ENCODE peak calls at places on chromosomes 2 and 18, in four cellular contexts. Q is endothelial cell of umbilical vein, S is fibroblast of lung, T is HCT116. Y is an unnamed sample. For H3K4me1, the result is how much of the 10 kb centered on the place peaks cover.

GRCh38 chr18:56235773-56236115 is 402.6 kb downstream of the TXNL1 start:
- DNase-seq in Q (no peak), S (peak), T (no peak), Y (peak)

GRCh38 chr2:76464310-76464709 is 753.6 kb upstream of the GCFC2 start:
- DNase-seq in Q (no peak), S (no peak), T (no peak), Y (no peak)

GRCh38 chr2:119922699-119923098 is 90.2 kb upstream of the EPB41L5 start:
- DNase-seq in Q (no peak), S (no peak), T (no peak), Y (no peak)

GRCh38 chr2:233165895-233166661 is 85.4 kb upstream of the ATG16L1 start:
- DNase-seq in Q (no peak), S (peak), T (no peak), Y (no peak)

GRCh38 chr2:34851804-34852203 is 1252.7 kb upstream of the FAM98A start:
- DNase-seq in Q (no peak), S (no peak), T (no peak), Y (no peak)

GRCh38 chr2:124666976-124667375 is 641.9 kb downstream of the CNTNAP5 start:
- DNase-seq in Q (no peak), S (no peak), T (no peak), Y (no peak)

GRCh38 chr2:177239053-177239452 is 25.5 kb downstream of the NFE2L2 start:
- DNase-seq in Q (no peak), S (no peak), T (no peak), Y (no peak)

GRCh38 chr2:231321556-231322334 is 73.8 kb upstream of the B3GNT7 start:
- DNase-seq in Q (no peak), S (no peak), T (no peak), Y (no peak)

GRCh38 chr18:907880-908512 is 3.3 kb downstream of the ADCYAP1 start:
- DNase-seq in Q (no peak), S (no peak), T (no peak), Y (no peak)

GRCh38 chr18:48951448-48952286 is 902 bp upstream of the SMAD7 start:
- DNase-seq in Q (peak), S (peak), T (no peak), Y (peak)

GRCh38 chr2:157842106-157842879 is 33.8 kb downstream of the ACVR1 start:
- DNase-seq in Q (no peak), S (no peak), T (no peak), Y (no peak)

GRCh38 chr2:157841485-157841884 is 34.6 kb downstream of the ACVR1 start:
- DNase-seq in Q (no peak), S (no peak), T (no peak), Y (no peak)

GRCh38 chr2:157843935-157844334 is 32.2 kb downstream of the ACVR1 start:
- DNase-seq in Q (no peak), S (no peak), T (no peak), Y (no peak)

GRCh38 chr2:157848242-157848641 is 27.9 kb downstream of the ACVR1 start:
- DNase-seq in Q (no peak), S (no peak), T (no peak), Y (no peak)

GRCh38 chr2:157845081-157845480 is 31.0 kb downstream of the ACVR1 start:
- DNase-seq in Q (no peak), S (no peak), T (no peak), Y (no peak)
- H3K4me1 ChIP-seq in Q (under half), S (under half), T (under half), Y (under half)

DNA sequence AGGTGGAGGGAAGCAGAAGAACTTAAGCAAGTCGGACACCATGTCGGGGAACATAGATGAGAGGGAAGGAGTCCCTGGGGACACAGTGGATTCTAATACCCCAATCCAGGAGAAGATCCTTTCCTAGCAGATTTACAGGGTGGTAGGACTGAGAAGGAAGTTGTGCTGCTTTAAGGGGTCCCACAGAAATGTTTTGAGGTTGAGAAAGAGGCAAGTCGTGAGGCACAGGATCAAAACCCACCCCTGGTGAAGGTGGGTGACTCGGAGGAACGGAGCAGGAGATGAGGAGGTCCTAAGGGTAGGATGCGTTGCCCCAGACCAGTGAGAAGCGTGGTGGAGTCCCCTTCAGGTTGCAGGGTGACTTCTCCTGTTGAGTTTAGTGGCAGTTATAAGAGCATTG is 32.7 kb downstream of the DCDC2C start:
- DNase-seq in Q (no peak), S (no peak), T (no peak), Y (no peak)
- H3K4me3 ChIP-seq in Q (no peak), S (no peak), T (no peak), Y (no peak)

DNA sequence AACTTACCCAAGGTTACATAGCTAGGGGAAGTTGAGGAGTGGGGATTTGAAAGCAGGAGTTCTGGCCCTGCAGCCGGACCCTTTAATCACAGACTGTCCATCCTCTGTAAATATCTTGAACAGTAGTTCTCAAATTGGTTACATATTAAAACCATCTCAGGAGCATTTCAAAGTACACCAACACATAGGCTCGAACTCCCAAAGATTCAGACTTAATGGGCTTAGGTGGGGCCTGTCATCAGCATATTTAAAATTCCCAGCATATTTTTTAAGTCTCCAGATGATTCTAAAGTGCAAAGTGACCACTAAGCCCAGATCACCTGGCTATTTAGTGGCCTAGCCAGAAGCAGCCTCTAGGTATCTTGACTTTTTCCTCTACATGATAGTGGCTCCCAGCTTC is 192.2 kb downstream of the ZNF385B start:
- DNase-seq in Q (no peak), S (no peak), T (no peak), Y (no peak)
- TF ChIP-seq EZH2 in Q (no peak), S (no peak), T (no peak), Y (no peak)

GRCh38 chr2:234708717-234709116 is 211.8 kb upstream of the ARL4C start:
- DNase-seq in Q (no peak), S (no peak), T (no peak), Y (no peak)
- H3K4me1 ChIP-seq in Q (under half), S (under half), T (under half), Y (under half)

GRCh38 chr2:160582481-160583161 is 89.0 kb upstream of the RBMS1 start:
- DNase-seq in Q (no peak), S (peak), T (no peak), Y (peak)
- H3K4me3 ChIP-seq in Q (no peak), S (no peak), T (no peak), Y (no peak)

GRCh38 chr2:23925702-23926288 is 1.1 kb downstream of the ATAD2B start:
- DNase-seq in Q (peak), S (peak), T (no peak), Y (peak)

GRCh38 chr2:23924589-23925359 is 2.1 kb downstream of the ATAD2B start:
- DNase-seq in Q (peak), S (no peak), T (no peak), Y (no peak)

GRCh38 chr2:23926289-23926749 is 604 bp downstream of the ATAD2B start:
- DNase-seq in Q (no peak), S (no peak), T (no peak), Y (no peak)

GRCh38 chr2:23926750-23927627 is at the start of gene ATAD2B:
- DNase-seq in Q (peak), S (peak), T (peak), Y (peak)
- TF ChIP-seq EZH2 in Q (no peak), S (no peak), T (no peak), Y (no peak)

GRCh38 chr2:178910005-178910404 is 102.8 kb upstream of the TTN start:
- DNase-seq in Q (no peak), S (no peak), T (no peak), Y (no peak)
- H3K4me1 ChIP-seq in Q (under half), S (under half), T (under half), Y (under half)

DNA sequence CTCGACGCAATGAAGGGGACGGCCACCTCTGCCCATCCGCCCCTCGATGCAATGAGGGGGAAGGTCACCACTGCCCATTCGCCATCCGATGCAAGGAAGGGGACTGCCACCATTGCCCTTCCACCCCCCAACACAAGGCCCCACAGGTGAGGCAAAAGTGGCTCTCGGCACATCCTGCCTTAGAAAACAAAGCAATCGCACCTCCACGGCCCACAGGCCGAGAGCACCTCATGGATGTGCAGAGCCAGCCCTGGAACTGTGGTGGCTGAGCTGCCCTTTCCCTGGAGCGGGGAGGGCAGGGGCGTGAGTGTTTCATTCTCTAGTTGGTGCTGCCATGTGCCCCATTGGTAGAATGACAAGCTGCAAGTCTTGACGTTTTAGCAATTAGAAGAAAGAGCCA is 320.6 kb upstream of the SALL3 start:
- DNase-seq in Q (no peak), S (no peak), T (no peak), Y (no peak)
- H3K4me3 ChIP-seq in Q (no peak), S (no peak), T (no peak), Y (no peak)

GRCh38 chr18:77250501-77250925 is 865 bp downstream of the GALR1 start:
- DNase-seq in Q (no peak), S (no peak), T (no peak), Y (no peak)
- TF ChIP-seq EZH2 in Q (no peak), S (peak), T (no peak), Y (no peak)